ENCODE peak calls at places on chromosomes 4 and X, in five cellular contexts. O, D, K, B and X are unnamed samples.
A peak's percentile ranks its signal among the peaks of the same experiment; 100 is the strongest.

GRCh38 chrX:131287556-131288179 is 1.4 kb downstream of the IGSF1 start:
- DNase-seq in O (no peak), D (no peak), K (no peak), B (no peak), X (no peak)

GRCh38 chr4:40845136-40845910 is 95.6 kb downstream of the NSUN7 start:
- DNase-seq in O (no peak), D (no peak), B (no peak), K (no peak), X (no peak)

GRCh38 chr4:160038560-160038959 is 935.7 kb downstream of the RAPGEF2 start:
- DNase-seq in K (no peak), O (no peak), D (no peak), B (no peak), X (no peak)

GRCh38 chr4:164926301-164926700 is 49.3 kb downstream of the APELA start:
- DNase-seq in D (no peak), B (no peak), O (no peak), K (no peak), X (no peak)

GRCh38 chr4:184444215-184444952 is 30.0 kb downstream of the IRF2 start:
- DNase-seq in K (no peak), O (no peak), B (no peak), D (no peak), X (no peak)

GRCh38 chr4:164212714-164213113 is 541.2 kb upstream of the SMIM31 start:
- DNase-seq in B (no peak), D (no peak), K (no peak), O (no peak), X (no peak)

GRCh38 chr4:55784747-55785146 is 34.8 kb upstream of the EXOC1L start:
- DNase-seq in B (no peak), O (no peak), K (no peak), D (no peak), X (no peak)

GRCh38 chrX:23854945-23855344 is 52.8 kb downstream of the APOO start:
- DNase-seq in B (no peak), O (no peak), K (no peak), D (no peak), X (no peak)

GRCh38 chr4:147789596-147789995 is 57.7 kb downstream of the ARHGAP10 start:
- DNase-seq in D (no peak), B (no peak), O (no peak), K (no peak), X (no peak)

GRCh38 chr4:184782731-184783472 is 42.9 kb downstream of the ACSL1 start:
- DNase-seq in D (no peak), B (no peak), O (no peak), K (no peak), X (no peak)

GRCh38 chrX:10926404-10926803 is 184.7 kb upstream of the HCCS start:
- DNase-seq in K (no peak), D (no peak), O (no peak), B (no peak), X (no peak)

GRCh38 chr4:115053313-115053712 is 60.1 kb downstream of the NDST4 start:
- DNase-seq in D (no peak), K (no peak), B (no peak), O (no peak), X (no peak)

GRCh38 chr4:139509727-139510410 is 46.1 kb downstream of the SETD7 start:
- DNase-seq in K (no peak), D (peak; percentile 28), O (no peak), B (peak; percentile 47), X (no peak)

GRCh38 chr4:20126906-20127305 is 124.8 kb upstream of the SLIT2 start:
- DNase-seq in D (no peak), B (no peak), O (no peak), K (no peak), X (no peak)

GRCh38 chrX:281166-281999 is at the start of gene PLCXD1:
- DNase-seq in O (no peak), K (no peak), D (peak; percentile 84), B (peak; percentile 89), X (peak; percentile 69)

GRCh38 chrX:131816551-131817136 is 206.5 kb upstream of the STK26 start:
- DNase-seq in K (no peak), O (no peak), B (no peak), D (peak; percentile 0), X (no peak)

GRCh38 chr4:76630748-76631147 is 195.7 kb downstream of the SHROOM3 start:
- DNase-seq in O (no peak), B (no peak), D (no peak), K (no peak), X (no peak)

GRCh38 chr4:76625316-76625715 is 190.3 kb downstream of the SHROOM3 start:
- DNase-seq in B (no peak), D (no peak), K (no peak), O (no peak), X (no peak)

GRCh38 chr4:76624271-76624681 is 189.2 kb downstream of the SHROOM3 start:
- DNase-seq in B (no peak), O (no peak), K (peak; percentile 91), D (no peak), X (no peak)

GRCh38 chr4:76623217-76624060 is 188.4 kb downstream of the SHROOM3 start:
- DNase-seq in K (no peak), D (no peak), B (no peak), O (no peak), X (no peak)

DNA sequence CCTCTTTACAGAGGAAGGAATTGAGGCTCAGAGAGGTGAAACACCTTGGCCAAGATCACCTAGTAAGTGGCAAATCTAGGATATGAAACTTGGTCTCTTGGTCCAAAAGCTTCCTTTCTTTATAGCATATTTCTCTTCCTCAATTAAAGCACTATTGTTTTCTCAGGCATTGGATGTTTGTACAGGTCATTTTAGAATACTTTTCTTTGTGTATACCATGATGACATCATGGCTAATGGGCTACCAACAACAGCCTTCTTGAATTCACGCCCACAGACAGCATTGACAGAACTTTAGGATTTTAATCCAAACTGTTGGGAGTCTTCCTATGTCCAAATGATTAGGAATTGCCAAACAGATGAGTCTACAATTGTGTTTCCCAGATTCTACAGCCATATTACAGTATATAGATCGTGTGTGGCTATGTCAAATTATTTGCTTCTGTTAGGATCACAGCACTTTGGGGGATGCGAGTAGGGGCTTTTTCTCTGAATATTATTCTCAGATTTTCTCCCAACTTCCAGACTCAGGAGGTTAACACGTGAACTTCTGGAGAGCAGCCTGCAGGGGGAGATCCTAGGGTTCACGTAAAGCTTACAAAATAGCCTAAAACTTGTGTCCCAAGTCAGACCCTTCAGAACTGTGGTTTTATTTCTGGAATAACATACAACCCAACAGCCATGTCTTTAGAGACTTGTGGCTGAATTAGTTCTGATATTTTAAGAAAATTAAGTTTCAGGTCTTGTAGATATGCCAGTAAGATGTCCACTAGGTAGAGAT is 191.8 kb downstream of the SHROOM3 start:
- DNase-seq in B (peak; percentile 5), D (no peak), O (no peak), K (no peak), X (no peak)
- TF ChIP-seq CTCF in B (peak; percentile 21), D (peak; percentile 48), O (peak; percentile 65), K (no peak), X (peak; percentile 43)

DNA sequence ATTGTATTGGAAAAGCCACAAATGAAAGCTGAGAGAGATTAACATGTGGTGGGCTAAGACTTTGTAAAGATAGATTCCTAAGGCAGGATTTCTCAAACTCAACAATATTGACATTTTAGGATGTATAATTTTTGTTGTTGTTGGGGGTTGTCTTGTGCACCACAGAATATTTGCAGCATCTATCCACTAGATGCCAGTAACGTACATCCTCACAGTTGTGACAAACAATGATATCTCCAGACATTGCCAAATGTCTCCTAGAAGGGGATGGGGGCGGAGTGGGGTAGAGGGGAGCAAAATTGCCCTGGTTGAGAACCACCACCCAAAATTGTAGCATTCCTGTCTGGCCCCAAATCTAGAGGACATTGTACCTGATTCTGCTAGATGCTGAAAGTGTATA is 14.7 kb upstream of the CBR4 start:
- DNase-seq in B (no peak), D (peak; percentile 19), O (no peak), K (no peak), X (no peak)
- TF ChIP-seq CTCF in B (peak; percentile 44), D (peak; percentile 72), O (peak; percentile 71), K (no peak), X (no peak)

DNA sequence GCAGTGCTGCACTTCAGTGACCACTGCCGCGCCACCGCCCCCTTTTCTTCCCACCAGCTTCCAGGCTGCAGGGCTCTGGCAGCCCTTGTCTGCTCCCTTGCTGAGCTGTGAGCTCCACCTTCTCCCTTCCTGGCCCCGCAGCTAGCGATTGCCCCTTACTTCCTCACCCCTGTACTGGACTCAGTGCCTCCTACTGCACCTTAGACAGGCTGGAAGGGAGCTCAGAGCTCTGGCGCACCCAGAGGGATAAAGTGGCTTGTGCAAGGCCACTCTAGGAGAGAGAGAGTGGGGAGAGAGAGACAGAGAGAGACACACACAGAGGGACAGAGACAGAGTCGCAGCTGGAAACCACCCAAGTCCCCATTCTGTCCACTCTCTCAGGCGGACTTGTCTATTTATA is 6.0 kb downstream of the RASL11B start:
- DNase-seq in K (no peak), D (no peak), O (no peak), B (peak; percentile 12), X (no peak)
- TF ChIP-seq CTCF in K (no peak), D (no peak), O (no peak), B (no peak), X (no peak)

DNA sequence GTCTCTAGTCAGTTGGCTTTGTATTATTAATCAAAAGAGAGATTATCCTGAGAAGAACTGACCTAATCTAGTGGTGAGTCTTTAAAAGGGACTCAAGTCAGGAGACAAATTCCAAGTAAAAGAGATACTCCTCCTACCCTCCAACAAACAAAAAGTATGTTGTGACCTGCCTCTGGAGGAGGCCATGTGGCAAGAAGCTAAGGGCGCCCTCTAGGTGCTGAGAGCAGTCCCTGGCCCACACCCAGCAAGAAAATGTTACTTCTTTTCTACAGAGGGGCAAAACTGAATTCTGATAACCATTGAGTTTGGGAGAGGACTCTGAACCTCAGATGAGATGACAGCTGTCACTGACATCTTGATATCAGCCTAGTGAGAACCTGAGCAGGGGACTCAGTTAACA is 953.6 kb upstream of the AGA start:
- DNase-seq in B (no peak), O (no peak), D (no peak), K (no peak), X (no peak)
- TF ChIP-seq CTCF in B (no peak), O (peak; percentile 22), D (peak; percentile 31), K (no peak), X (no peak)

GRCh38 chrX:114774691-114775090 is 190.8 kb downstream of the HTR2C start:
- DNase-seq in D (no peak), K (no peak), O (no peak), B (no peak), X (no peak)
- TF ChIP-seq CTCF in D (no peak), K (no peak), O (no peak), B (no peak), X (no peak)

GRCh38 chrX:48003758-48004457 is at the start of gene ZNF182:
- DNase-seq in K (peak; percentile 92), O (peak; percentile 92), D (peak; percentile 95), B (peak; percentile 91), X (peak; percentile 90)
- TF ChIP-seq CTCF in K (no peak), O (no peak), D (no peak), B (no peak), X (no peak)